ENCODE peak calls at places on chromosomes 1 and 21, in eight cellular contexts. Z, C, J, M, X, I, P and E are unnamed samples. For H3K27me3 and H3K4me1, the result is how much of the 10 kb centered on the place peaks cover.

GRCh38 chr1:33298623-33299277 is 22.1 kb downstream of the A3GALT2 start:
- DNase-seq in Z (peak), C (peak), J (peak), M (peak), X (peak), I (peak), P (peak), E (peak)

GRCh38 chr1:54413295-54413694 is 7.1 kb upstream of the SSBP3 start:
- DNase-seq in Z (no peak), C (peak), J (no peak), M (peak), X (no peak), I (peak), P (no peak), E (peak)

GRCh38 chr1:231327617-231328016 is 10.0 kb downstream of the EXOC8 start:
- DNase-seq in Z (no peak), C (no peak), J (no peak), M (no peak), X (no peak), I (no peak), P (no peak), E (no peak)

GRCh38 chr1:167312871-167313270 is 92.2 kb downstream of the POU2F1 start:
- DNase-seq in Z (no peak), C (no peak), J (no peak), M (no peak), X (peak), I (no peak), P (no peak), E (no peak)

GRCh38 chr1:56545711-56546110 is 33.7 kb downstream of the PLPP3 start:
- DNase-seq in Z (no peak), C (peak), J (no peak), M (peak), X (no peak), I (no peak), P (no peak), E (no peak)

GRCh38 chr1:31815307-31815645 is 546 bp downstream of the SPOCD1 start:
- DNase-seq in Z (no peak), C (no peak), J (no peak), M (no peak), X (no peak), I (no peak), P (no peak), E (no peak)

GRCh38 chr1:40389234-40389815 is 15.8 kb downstream of the SMAP2 start:
- DNase-seq in Z (no peak), C (no peak), J (no peak), M (no peak), X (no peak), I (no peak), P (no peak), E (no peak)

GRCh38 chr1:14650951-14651350 is 52.5 kb downstream of the KAZN start:
- DNase-seq in Z (no peak), C (no peak), J (no peak), M (no peak), X (no peak), I (no peak), P (no peak), E (no peak)

GRCh38 chr1:160863422-160864131 is 890 bp upstream of the CD244 start:
- DNase-seq in Z (no peak), C (no peak), J (no peak), M (no peak), X (no peak), I (no peak), P (no peak), E (no peak)

GRCh38 chr1:116476321-116476720 is 94.5 kb downstream of the CD58 start:
- DNase-seq in Z (no peak), C (peak), J (no peak), M (no peak), X (no peak), I (peak), P (no peak), E (no peak)

GRCh38 chr1:194056169-194056568 is 869.8 kb upstream of the B3GALT2 start:
- DNase-seq in Z (no peak), C (no peak), J (no peak), M (no peak), X (no peak), I (no peak), P (no peak), E (no peak)

GRCh38 chr1:20110679-20111078 is 8.7 kb downstream of the PLA2G2D start:
- DNase-seq in Z (peak), C (no peak), J (no peak), M (no peak), X (peak), I (no peak), P (no peak), E (no peak)

GRCh38 chr1:248752119-248752931 is 3.2 kb downstream of the LYPD8 start:
- DNase-seq in Z (no peak), C (no peak), J (no peak), M (no peak), X (no peak), I (no peak), P (no peak), E (no peak)

GRCh38 chr21:21187579-21187978 is 189.4 kb downstream of the NCAM2 start:
- DNase-seq in Z (no peak), C (no peak), J (no peak), M (no peak), X (no peak), I (no peak), P (no peak), E (no peak)

GRCh38 chr1:117783586-117784396 is 145.6 kb downstream of the GDAP2 start:
- DNase-seq in Z (no peak), C (no peak), J (no peak), M (no peak), X (no peak), I (no peak), P (no peak), E (no peak)

GRCh38 chr1:53264048-53264447 is 25.7 kb upstream of the MAGOH start:
- DNase-seq in Z (no peak), C (no peak), J (no peak), M (no peak), X (no peak), I (no peak), P (no peak), E (no peak)

GRCh38 chr1:82062206-82062605 is 261.5 kb downstream of the ADGRL2 start:
- DNase-seq in Z (no peak), C (no peak), J (no peak), M (no peak), X (no peak), I (no peak), P (no peak), E (no peak)

GRCh38 chr1:223634423-223634822 is 31.1 kb downstream of the CAPN8 start:
- DNase-seq in Z (no peak), C (no peak), J (no peak), M (no peak), X (no peak), I (no peak), P (no peak), E (no peak)

GRCh38 chr1:151714820-151715725 is 1.5 kb downstream of the CELF3 start:
- DNase-seq in Z (no peak), C (no peak), J (no peak), M (no peak), X (no peak), I (no peak), P (no peak), E (no peak)
- H3K27ac ChIP-seq in Z (no peak), C (no peak), J (no peak), M (no peak), X (no peak), I (no peak), P (no peak), E (no peak)

GRCh38 chr21:41763398-41763931 is 3.4 kb downstream of the RIPK4 start:
- DNase-seq in Z (no peak), C (peak), J (peak), M (no peak), X (peak), I (no peak), P (no peak), E (no peak)

GRCh38 chr21:41765393-41765950 is 1.4 kb downstream of the RIPK4 start:
- DNase-seq in Z (no peak), C (no peak), J (no peak), M (no peak), X (no peak), I (no peak), P (no peak), E (no peak)

GRCh38 chr21:41766051-41766882 is 585 bp downstream of the RIPK4 start:
- DNase-seq in Z (no peak), C (peak), J (peak), M (no peak), X (no peak), I (no peak), P (no peak), E (no peak)

GRCh38 chr21:41763996-41764395 is 2.9 kb downstream of the RIPK4 start:
- DNase-seq in Z (no peak), C (peak), J (no peak), M (no peak), X (no peak), I (no peak), P (no peak), E (no peak)

DNA sequence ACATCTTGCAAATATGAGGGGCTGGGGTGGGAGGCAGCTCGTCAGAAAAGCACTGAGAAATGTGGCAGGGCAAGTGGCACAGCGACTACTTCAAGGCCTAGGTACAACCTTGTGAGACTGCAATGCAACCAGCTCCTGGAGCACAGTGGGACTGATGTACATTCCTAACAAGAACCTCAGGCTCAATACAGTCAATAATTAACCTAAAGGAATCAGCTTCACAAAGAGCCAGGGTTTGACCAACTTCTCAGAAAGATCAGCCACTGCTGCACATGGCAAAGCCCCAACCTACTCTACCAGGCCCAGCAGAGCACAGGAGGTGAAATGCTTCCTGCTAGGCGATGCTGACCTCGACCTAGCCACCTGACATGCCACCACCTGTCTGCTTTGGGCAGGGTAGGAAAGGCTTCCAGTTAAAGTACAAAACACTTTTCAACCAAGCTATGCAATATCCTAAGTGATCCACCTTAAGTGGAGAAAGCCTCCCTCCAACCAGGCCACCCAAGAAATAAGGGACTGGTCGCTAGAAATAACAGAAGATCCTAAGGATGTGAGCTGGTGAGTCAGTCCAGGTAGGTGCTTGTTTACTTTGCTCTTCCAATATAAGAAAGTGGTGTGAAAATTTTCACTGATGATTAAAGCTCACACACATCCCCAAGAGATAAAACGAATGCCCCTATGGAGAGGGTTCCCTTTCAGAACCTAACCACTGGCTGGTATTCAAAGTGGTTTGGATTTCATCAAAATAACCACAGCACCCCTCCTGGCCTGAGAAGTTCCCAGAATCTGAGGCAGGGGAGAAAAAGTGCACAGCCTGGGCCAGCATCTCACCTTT is 2.1 kb downstream of the RIPK4 start:
- DNase-seq in Z (no peak), C (peak), J (peak), M (no peak), X (peak), I (no peak), P (no peak), E (no peak)
- H3K27me3 ChIP-seq in Z (under half), C (under half), J (under half), M (under half), X (under half), I (half or more), P (under half), E (under half)

GRCh38 chr1:162716123-162716522 is 74.4 kb upstream of the HSD17B7 start:
- DNase-seq in Z (no peak), C (peak), J (no peak), M (no peak), X (no peak), I (no peak), P (no peak), E (no peak)
- H3K4me1 ChIP-seq in Z (under half), C (under half), J (under half), M (under half), X (under half), I (under half), P (under half), E (under half)

DNA sequence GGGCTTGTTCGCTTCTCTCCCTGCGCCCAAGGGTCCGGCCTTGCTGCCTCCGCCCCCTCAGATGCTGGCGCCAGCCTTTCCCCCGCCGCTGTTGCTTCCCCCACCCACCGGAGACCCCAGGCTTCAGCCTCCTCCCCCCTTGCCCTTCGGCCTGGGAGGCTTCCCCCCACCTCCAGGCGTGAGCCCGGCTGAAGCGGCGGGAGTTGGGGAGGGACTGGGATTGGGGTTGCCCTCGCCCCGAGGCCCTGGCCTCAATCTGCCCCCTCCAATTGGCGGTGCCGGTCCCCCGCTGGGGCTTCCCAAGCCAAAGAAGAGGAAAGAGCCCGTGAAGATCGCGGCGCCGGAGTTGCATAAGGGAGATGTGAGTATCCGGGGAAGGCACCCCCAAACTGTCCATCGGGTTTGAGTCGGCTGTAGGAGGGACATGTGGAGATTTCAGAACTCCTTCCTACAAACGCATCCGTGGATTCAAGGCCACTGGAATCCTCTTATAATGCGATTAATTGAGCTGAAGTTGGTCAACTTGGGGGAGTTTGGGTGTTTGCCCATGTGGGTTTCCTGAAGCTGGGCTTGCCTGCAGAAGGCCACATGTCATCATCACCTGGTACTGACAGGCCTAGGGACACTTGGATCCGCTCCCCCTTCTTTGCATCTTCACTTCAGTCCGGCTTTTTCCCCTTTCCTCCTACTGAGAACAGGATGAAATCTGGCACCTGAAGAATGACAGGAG is 709 bp downstream of the PRCC start:
- DNase-seq in Z (no peak), C (peak), J (no peak), M (peak), X (peak), I (peak), P (no peak), E (peak)
- H3K27ac ChIP-seq in Z (peak), C (peak), J (peak), M (peak), X (peak), I (peak), P (peak), E (peak)

DNA sequence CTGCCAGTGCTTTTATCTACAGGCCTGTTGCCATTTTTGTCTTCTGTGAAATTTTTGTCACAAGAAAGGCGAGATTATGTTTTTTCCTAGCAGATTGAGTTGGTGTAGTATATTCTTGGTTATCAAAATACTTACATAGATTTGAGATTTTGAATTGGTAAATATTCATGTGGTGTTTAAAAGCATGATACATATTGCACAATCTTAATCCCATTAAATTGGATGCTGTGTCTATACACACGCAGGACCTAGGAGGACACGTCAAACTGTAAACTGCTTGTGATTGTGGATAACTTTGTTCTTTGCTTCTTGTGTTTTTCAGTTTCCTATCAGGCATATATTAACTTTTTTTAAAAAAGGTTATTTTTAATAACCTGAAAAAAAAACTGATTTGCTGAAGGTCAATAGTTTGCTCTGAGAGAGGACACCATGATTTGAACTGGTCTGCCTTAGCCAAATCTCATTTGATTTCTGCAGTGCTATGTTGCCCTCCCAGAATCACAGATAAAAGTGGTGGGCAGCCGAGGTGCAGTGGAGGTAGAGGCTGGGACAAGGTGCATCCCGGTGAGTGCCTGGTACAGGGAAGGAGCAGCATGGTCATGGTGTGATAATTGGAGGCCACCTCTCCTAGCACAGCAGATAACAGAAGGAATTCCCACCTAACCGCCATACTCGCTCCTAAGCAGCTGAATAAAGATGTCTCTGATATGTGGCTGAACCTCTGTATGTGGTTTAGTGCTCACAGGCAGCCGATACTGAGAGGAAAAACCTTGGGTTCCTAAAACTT is 76.7 kb downstream of the LRRC8D start:
- DNase-seq in Z (no peak), C (no peak), J (no peak), M (no peak), X (no peak), I (no peak), P (no peak), E (no peak)
- H3K27me3 ChIP-seq in Z (under half), C (under half), J (under half), M (under half), X (under half), I (under half), P (under half), E (under half)

GRCh38 chr1:86382878-86383277 is 13.2 kb downstream of the ODF2L start:
- DNase-seq in Z (no peak), C (no peak), J (no peak), M (no peak), X (no peak), I (no peak), P (no peak), E (no peak)
- H3K4me1 ChIP-seq in Z (under half), C (under half), J (under half), M (under half), X (under half), I (under half), P (under half), E (under half)